ENCODE peak calls at places on chromosomes 12 and 14, in six cellular contexts. E is uterus; M is lung; K is activated CD8-positive, alpha-beta T cell treated with anti-CD3 and anti-CD28 coated beads, Interleukin-2, amount 10 ng/mL, durations not matched to agents 7 days and 5 days; C is foreskin melanocyte; H is activated gamma-delta T cell. L is an unnamed sample.

GRCh38 chr14:74141703-74142102 is 56.9 kb downstream of the LIN52 start:
- DNase-seq in E (no peak), M (peak), K (no peak), C (peak), H (no peak), L (no peak)

GRCh38 chr12:46944104-46944503 is 118.3 kb upstream of the SLC38A4 start:
- DNase-seq in E (no peak), M (no peak), K (no peak), C (no peak), H (no peak), L (no peak)

GRCh38 chr12:117473856-117474255 is 112.4 kb upstream of the NOS1 start:
- DNase-seq in E (no peak), M (no peak), K (no peak), C (no peak), H (no peak), L (no peak)

GRCh38 chr14:62081012-62081612 is 318.9 kb downstream of the SNAPC1 start:
- DNase-seq in E (no peak), M (no peak), K (no peak), C (no peak), H (no peak), L (no peak)

GRCh38 chr14:50741571-50741970 is 73.5 kb upstream of the SAV1 start:
- DNase-seq in E (no peak), M (no peak), K (no peak), C (no peak), H (no peak), L (no peak)

GRCh38 chr12:53867216-53868012 is 71.2 kb upstream of the HOXC13 start:
- DNase-seq in E (no peak), M (no peak), K (no peak), C (peak), H (no peak), L (no peak)

GRCh38 chr14:101198398-101199027 is 295.0 kb upstream of the RTL1 start:
- DNase-seq in E (peak), M (no peak), K (no peak), C (no peak), H (no peak), L (no peak)

GRCh38 chr14:70254476-70254961 is 65.8 kb upstream of the SLC8A3 start:
- DNase-seq in E (no peak), M (peak), K (no peak), C (no peak), H (no peak), L (no peak)

GRCh38 chr12:102406033-102406584 is 74.3 kb downstream of the IGF1 start:
- DNase-seq in E (no peak), M (no peak), K (no peak), C (no peak), H (no peak), L (no peak)

GRCh38 chr14:35366521-35366976 is 38.0 kb downstream of the NFKBIA start:
- DNase-seq in E (no peak), M (no peak), K (no peak), C (no peak), H (no peak), L (no peak)

GRCh38 chr12:114400925-114401324 is 5.0 kb downstream of the TBX5 start:
- DNase-seq in E (no peak), M (no peak), K (no peak), C (no peak), H (no peak), L (no peak)

GRCh38 chr12:98821849-98822248 is 176.8 kb downstream of the APAF1 start:
- DNase-seq in E (peak), M (no peak), K (no peak), C (no peak), H (no peak), L (no peak)

GRCh38 chr14:23829736-23830474 is 123.7 kb upstream of the DHRS4 start:
- DNase-seq in E (no peak), M (no peak), K (no peak), C (peak), H (no peak), L (no peak)

GRCh38 chr12:109900752-109901580 is 892 bp downstream of the TCHP start:
- DNase-seq in E (no peak), M (no peak), K (peak), C (no peak), H (no peak), L (no peak)

GRCh38 chr14:63598821-63599220 is 42.9 kb downstream of the WDR89 start:
- DNase-seq in E (no peak), M (no peak), K (no peak), C (peak), H (no peak), L (no peak)

GRCh38 chr12:24222968-24223367 is 273.5 kb upstream of the SOX5 start:
- DNase-seq in E (no peak), M (no peak), K (no peak), C (peak), H (no peak), L (no peak)

GRCh38 chr14:53888535-53889386 is 67.9 kb downstream of the BMP4 start:
- DNase-seq in E (no peak), M (no peak), K (no peak), C (no peak), H (no peak), L (no peak)

GRCh38 chr12:19833775-19834501 is 394.6 kb downstream of the AEBP2 start:
- DNase-seq in E (no peak), M (no peak), K (peak), C (no peak), H (no peak), L (no peak)

GRCh38 chr12:54997914-54998507 is 13.4 kb upstream of the TESPA1 start:
- DNase-seq in E (no peak), M (no peak), K (no peak), C (no peak), H (no peak), L (no peak)